ENCODE peak calls at places on chromosomes 12 and 14, in eight cellular contexts. Q, U, F, W, H, Z, Y and D are unnamed samples.

GRCh38 chr12:30794591-30795409 is 40.0 kb upstream of the CAPRIN2 start:
- DNase-seq in F (no peak), Y (no peak), W (no peak), H (no peak), Z (no peak), U (no peak), Q (no peak), D (no peak)

GRCh38 chr14:63840981-63841380 is 11.8 kb upstream of the SYNE2 start:
- DNase-seq in U (no peak), Q (peak; percentile 89), Z (no peak), F (peak; percentile 45), W (no peak), Y (peak; percentile 43), H (no peak), D (no peak)

GRCh38 chr12:57224973-57225679 is 4.4 kb upstream of the SHMT2 start:
- DNase-seq in W (no peak), Z (no peak), Q (peak; percentile 94), U (peak; percentile 29), Y (no peak), H (no peak), F (peak; percentile 69), D (no peak)

GRCh38 chr12:107610030-107610859 is 75.4 kb upstream of the PWP1 start:
- DNase-seq in F (no peak), Z (peak; percentile 25), H (no peak), Q (peak; percentile 78), Y (peak; percentile 37), U (no peak), W (no peak), D (no peak)

GRCh38 chr12:16482726-16483125 is 123.2 kb downstream of the LMO3 start:
- DNase-seq in Z (no peak), F (no peak), W (no peak), Q (no peak), U (no peak), H (no peak), Y (no peak), D (no peak)

GRCh38 chr12:129854591-129854990 is 49.2 kb downstream of the TMEM132D start:
- DNase-seq in W (no peak), H (no peak), Y (no peak), Q (no peak), Z (no peak), F (no peak), U (no peak), D (peak; percentile 54)

GRCh38 chr12:24118675-24119074 is 169.2 kb upstream of the SOX5 start:
- DNase-seq in H (no peak), F (no peak), Y (no peak), W (no peak), U (no peak), Q (no peak), Z (no peak), D (no peak)

GRCh38 chr12:64584173-64584555 is 26.1 kb upstream of the RASSF3 start:
- DNase-seq in H (no peak), W (no peak), Y (no peak), Z (no peak), U (no peak), F (no peak), Q (no peak), D (no peak)

GRCh38 chr14:51317373-51317772 is 77.3 kb downstream of the TMX1 start:
- DNase-seq in F (no peak), W (no peak), Q (no peak), Z (no peak), U (no peak), H (no peak), Y (no peak), D (no peak)

GRCh38 chr14:103483600-103483999 is 39.0 kb downstream of the CKB start:
- DNase-seq in U (no peak), H (no peak), Q (no peak), Y (no peak), F (no peak), Z (no peak), W (no peak), D (no peak)

GRCh38 chr12:108360487-108360886 is 21.4 kb upstream of the CMKLR1 start:
- DNase-seq in Z (no peak), H (no peak), F (no peak), Y (no peak), U (no peak), Q (no peak), W (no peak), D (no peak)

GRCh38 chr12:89983622-89984021 is 275.0 kb upstream of the ATP2B1 start:
- DNase-seq in W (no peak), F (no peak), H (no peak), U (no peak), Q (no peak), Y (no peak), Z (no peak), D (no peak)

GRCh38 chr12:106586535-106586802 is 3.7 kb downstream of the RFX4 start:
- DNase-seq in F (no peak), W (no peak), Y (no peak), Q (no peak), U (no peak), H (no peak), Z (no peak), D (no peak)

GRCh38 chr12:20319374-20319773 is 49.0 kb upstream of the PDE3A start:
- DNase-seq in Q (no peak), W (no peak), H (no peak), Z (no peak), Y (no peak), F (no peak), U (no peak), D (no peak)

GRCh38 chr12:51378749-51379148 is 12.5 kb downstream of the GALNT6 start:
- DNase-seq in Y (no peak), Q (no peak), W (no peak), H (no peak), F (no peak), U (no peak), Z (no peak), D (no peak)

DNA sequence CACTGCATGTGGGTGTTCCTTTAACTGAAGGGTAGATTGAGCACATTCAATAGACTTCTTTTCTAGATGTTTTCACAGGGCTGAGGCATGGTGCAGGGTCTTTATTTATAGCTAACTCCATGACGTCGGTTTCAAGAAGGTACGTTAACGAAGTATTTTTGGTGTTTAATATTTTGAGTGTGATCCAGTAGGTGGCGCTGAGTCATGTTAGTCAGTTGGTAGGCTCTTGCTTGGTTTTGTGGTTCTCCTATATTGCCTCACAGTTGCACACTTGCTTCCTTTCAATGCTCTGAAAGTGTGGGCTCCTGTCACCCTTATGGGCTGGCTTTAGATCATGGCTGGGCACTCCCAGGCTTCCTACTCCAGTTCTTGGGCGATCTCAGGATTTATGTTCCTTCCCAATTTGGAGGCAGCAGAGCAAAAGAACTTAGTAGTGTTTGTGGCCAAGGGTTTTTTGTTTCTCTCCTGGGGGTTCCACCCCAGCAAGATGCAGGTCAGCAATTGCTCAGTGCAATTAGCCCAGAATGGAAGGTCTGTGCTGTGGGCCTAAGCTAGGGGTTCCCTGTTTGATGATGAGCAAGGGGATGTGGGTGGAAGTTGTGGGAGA is 471.6 kb upstream of the FOXG1 start:
- DNase-seq in Y (peak; percentile 18), U (no peak), W (no peak), H (no peak), Z (no peak), F (no peak), Q (no peak), D (no peak)
- TF ChIP-seq CTCF in Y (peak; percentile 14), U (no peak), W (no peak), H (no peak), Z (no peak), F (no peak), Q (peak; percentile 66), D (no peak)

GRCh38 chr14:49867831-49868719 is 15.5 kb upstream of the NEMF start:
- DNase-seq in Q (peak; percentile 91), Z (peak; percentile 90), U (peak; percentile 97), F (peak; percentile 99), Y (peak; percentile 96), H (peak; percentile 93), W (peak; percentile 92), D (peak; percentile 96)
- TF ChIP-seq POLR2A in Q (peak; percentile 74), Z (peak; percentile 70), U (peak; percentile 68), F (peak; percentile 96), Y (no peak), H (peak; percentile 65), W (peak; percentile 78), D (no peak)

DNA sequence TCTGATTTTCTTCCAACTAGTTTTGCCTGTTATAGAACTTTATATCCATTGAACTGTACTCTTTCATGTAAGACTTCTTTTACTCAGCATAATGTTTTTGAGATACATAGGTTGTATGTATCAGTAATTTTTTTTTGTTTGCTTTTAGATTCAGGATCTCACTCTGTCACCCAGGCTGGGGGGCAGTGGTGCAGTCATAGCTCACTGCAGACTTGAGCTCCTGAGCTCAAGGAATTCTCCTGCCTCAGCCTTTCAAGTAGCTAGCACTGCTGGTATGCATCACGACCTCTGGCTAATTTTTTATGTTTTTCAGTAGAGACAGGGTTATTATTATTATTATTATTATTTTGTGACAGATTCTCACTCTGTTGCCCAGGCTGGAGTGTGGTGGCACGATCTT is 65.0 kb upstream of the DDHD1 start:
- DNase-seq in Z (no peak), U (no peak), H (no peak), Y (no peak), W (no peak), F (no peak), Q (no peak), D (no peak)
- H3K4me3 ChIP-seq in Z (peak overlapping the region; percentile 52), U (peak overlapping the region; percentile 45), H (peak overlapping the region; percentile 53), Y (peak overlapping the region; percentile 73), W (peak overlapping the region; percentile 62), F (no peak overlapping the region), Q (peak overlapping the region; percentile 49), D (no peak overlapping the region)

GRCh38 chr12:39619316-39619659 is 315 bp downstream of the ABCD2 start:
- DNase-seq in Z (no peak), Q (no peak), W (no peak), Y (no peak), F (peak; percentile 15), H (no peak), U (no peak), D (no peak)

GRCh38 chr12:39618701-39619100 is 902 bp downstream of the ABCD2 start:
- DNase-seq in W (no peak), Y (no peak), Q (no peak), F (no peak), Z (no peak), H (no peak), U (no peak), D (no peak)

GRCh38 chr12:39620664-39621658 is 1.4 kb upstream of the ABCD2 start:
- DNase-seq in F (peak; percentile 16), Y (no peak), H (no peak), U (no peak), W (no peak), Z (no peak), Q (no peak), D (no peak)

GRCh38 chr12:39621670-39622069 is 2.1 kb upstream of the ABCD2 start:
- DNase-seq in Q (no peak), Z (no peak), H (no peak), F (no peak), W (no peak), Y (no peak), U (no peak), D (no peak)

DNA sequence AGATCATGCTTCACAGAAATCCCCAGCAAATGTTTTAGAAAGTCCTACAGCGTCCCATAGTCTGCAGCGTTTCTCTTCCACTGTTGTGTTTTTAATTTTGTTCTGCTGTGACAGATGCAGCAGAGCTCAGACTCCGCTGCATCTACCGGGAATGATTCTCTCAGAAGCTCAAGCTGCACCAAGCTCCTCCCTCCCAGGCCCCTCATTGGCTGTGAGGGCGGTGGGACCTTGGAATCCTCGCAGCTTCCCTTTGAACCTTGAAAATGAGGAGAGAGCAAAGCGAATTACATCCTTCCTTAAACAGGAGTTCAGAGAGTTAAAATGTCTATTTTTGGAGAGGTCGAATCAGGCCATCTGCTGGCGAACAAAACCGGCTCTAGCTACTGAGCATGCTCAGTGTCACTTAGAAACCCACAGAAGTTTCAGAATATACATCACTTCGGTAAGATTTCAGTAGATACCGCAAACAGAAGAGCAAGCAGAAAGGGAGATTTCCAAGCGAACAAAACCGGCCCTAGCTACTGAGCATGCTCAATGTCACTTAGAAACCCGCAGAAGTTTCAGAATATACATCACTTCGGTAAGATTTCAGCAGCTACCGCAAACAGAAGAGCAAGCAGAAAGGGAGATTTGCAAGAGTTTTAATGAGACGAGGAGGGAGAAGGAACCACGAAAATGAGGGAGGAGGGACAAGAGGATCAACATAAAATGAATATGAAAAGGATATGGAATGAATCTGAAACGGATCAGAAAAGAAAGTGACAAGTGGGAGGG is at the start of gene ABCD2:
- DNase-seq in Q (peak; percentile 70), U (peak; percentile 32), W (peak; percentile 66), Y (peak; percentile 73), Z (peak; percentile 26), H (peak; percentile 26), F (peak; percentile 55), D (peak; percentile 31)
- TF ChIP-seq CTCF in Q (no peak), U (no peak), W (no peak), Y (no peak), Z (peak; percentile 10), H (no peak), F (no peak), D (no peak)